ENCODE peak calls at places on chromosomes 12 and 14, in nine cellular contexts. One of them, this sample, is unnamed.

GRCh38 chr14:75986439-75986765 is 839 bp downstream of the IFT43 start:
- DNase-seq in neural crest cell: no peak
- DNase-seq in NCI-H446 treated with DMSO at 0.1 percent for 48 hours: no peak
- DNase-seq in WERI-Rb-1: no peak
- DNase-seq in NCI-H1417: no peak
- DNase-seq in NCI-H748 treated with DMSO at 0.1 percent for 48 hours: no peak
- DNase-seq in germinal center: no peak
- DNase-seq in EL: no peak
- DNase-seq in transverse colon: no peak
- DNase-seq in this sample: no peak

GRCh38 chr12:108561852-108562347 is 496 bp upstream of the ISCU start:
- DNase-seq in NCI-H446 treated with DMSO at 0.1 percent for 48 hours: no peak
- DNase-seq in EL: no peak
- DNase-seq in NCI-H748 treated with DMSO at 0.1 percent for 48 hours: peak
- DNase-seq in germinal center: no peak
- DNase-seq in transverse colon: no peak
- DNase-seq in NCI-H1417: no peak
- DNase-seq in neural crest cell: no peak
- DNase-seq in WERI-Rb-1: no peak
- DNase-seq in this sample: no peak

GRCh38 chr14:103113774-103114173 is 9.5 kb upstream of the TNFAIP2 start:
- DNase-seq in transverse colon: no peak
- DNase-seq in WERI-Rb-1: no peak
- DNase-seq in NCI-H446 treated with DMSO at 0.1 percent for 48 hours: no peak
- DNase-seq in NCI-H748 treated with DMSO at 0.1 percent for 48 hours: no peak
- DNase-seq in neural crest cell: no peak
- DNase-seq in germinal center: no peak
- DNase-seq in EL: no peak
- DNase-seq in NCI-H1417: no peak
- DNase-seq in this sample: no peak

GRCh38 chr12:132492522-132492921 is 2.6 kb downstream of the FBRSL1 start:
- DNase-seq in NCI-H1417: no peak
- DNase-seq in EL: no peak
- DNase-seq in neural crest cell: no peak
- DNase-seq in transverse colon: peak
- DNase-seq in NCI-H748 treated with DMSO at 0.1 percent for 48 hours: no peak
- DNase-seq in NCI-H446 treated with DMSO at 0.1 percent for 48 hours: no peak
- DNase-seq in WERI-Rb-1: no peak
- DNase-seq in germinal center: no peak
- DNase-seq in this sample: peak

GRCh38 chr12:30993766-30994165 is 67.2 kb downstream of the TSPAN11 start:
- DNase-seq in EL: no peak
- DNase-seq in neural crest cell: no peak
- DNase-seq in NCI-H1417: no peak
- DNase-seq in WERI-Rb-1: no peak
- DNase-seq in germinal center: no peak
- DNase-seq in transverse colon: no peak
- DNase-seq in NCI-H748 treated with DMSO at 0.1 percent for 48 hours: no peak
- DNase-seq in NCI-H446 treated with DMSO at 0.1 percent for 48 hours: no peak
- DNase-seq in this sample: no peak

GRCh38 chr12:46456356-46457334 is 84.1 kb upstream of the SLC38A2 start:
- DNase-seq in neural crest cell: no peak
- DNase-seq in germinal center: no peak
- DNase-seq in NCI-H748 treated with DMSO at 0.1 percent for 48 hours: no peak
- DNase-seq in transverse colon: no peak
- DNase-seq in EL: no peak
- DNase-seq in NCI-H446 treated with DMSO at 0.1 percent for 48 hours: no peak
- DNase-seq in NCI-H1417: no peak
- DNase-seq in WERI-Rb-1: no peak
- DNase-seq in this sample: no peak

GRCh38 chr12:50283924-50284236 is 560 bp upstream of the LIMA1 start:
- DNase-seq in NCI-H748 treated with DMSO at 0.1 percent for 48 hours: no peak
- DNase-seq in germinal center: peak
- DNase-seq in NCI-H446 treated with DMSO at 0.1 percent for 48 hours: no peak
- DNase-seq in NCI-H1417: no peak
- DNase-seq in neural crest cell: no peak
- DNase-seq in EL: peak
- DNase-seq in transverse colon: no peak
- DNase-seq in WERI-Rb-1: no peak
- DNase-seq in this sample: peak

GRCh38 chr14:92564361-92565039 is 50.9 kb downstream of the RIN3 start:
- DNase-seq in NCI-H1417: no peak
- DNase-seq in transverse colon: no peak
- DNase-seq in NCI-H446 treated with DMSO at 0.1 percent for 48 hours: no peak
- DNase-seq in NCI-H748 treated with DMSO at 0.1 percent for 48 hours: no peak
- DNase-seq in germinal center: no peak
- DNase-seq in WERI-Rb-1: peak
- DNase-seq in neural crest cell: no peak
- DNase-seq in EL: no peak
- DNase-seq in this sample: no peak

GRCh38 chr14:93759781-93760307 is 28.4 kb downstream of the PRIMA1 start:
- DNase-seq in NCI-H748 treated with DMSO at 0.1 percent for 48 hours: no peak
- DNase-seq in WERI-Rb-1: peak
- DNase-seq in transverse colon: peak
- DNase-seq in NCI-H446 treated with DMSO at 0.1 percent for 48 hours: peak
- DNase-seq in germinal center: no peak
- DNase-seq in neural crest cell: no peak
- DNase-seq in NCI-H1417: no peak
- DNase-seq in EL: no peak
- DNase-seq in this sample: no peak

GRCh38 chr12:82608706-82609105 is 78.0 kb upstream of the TMTC2 start:
- DNase-seq in germinal center: no peak
- DNase-seq in NCI-H446 treated with DMSO at 0.1 percent for 48 hours: no peak
- DNase-seq in WERI-Rb-1: no peak
- DNase-seq in NCI-H1417: no peak
- DNase-seq in EL: peak
- DNase-seq in neural crest cell: no peak
- DNase-seq in transverse colon: no peak
- DNase-seq in NCI-H748 treated with DMSO at 0.1 percent for 48 hours: no peak
- DNase-seq in this sample: no peak

GRCh38 chr14:34043627-34044372 is 92.9 kb upstream of the EGLN3 start:
- DNase-seq in NCI-H446 treated with DMSO at 0.1 percent for 48 hours: no peak
- DNase-seq in neural crest cell: no peak
- DNase-seq in NCI-H1417: no peak
- DNase-seq in germinal center: no peak
- DNase-seq in NCI-H748 treated with DMSO at 0.1 percent for 48 hours: no peak
- DNase-seq in EL: no peak
- DNase-seq in transverse colon: no peak
- DNase-seq in WERI-Rb-1: no peak
- DNase-seq in this sample: peak

GRCh38 chr12:56900583-56900982 is 33.6 kb downstream of the SDR9C7 start:
- DNase-seq in germinal center: no peak
- DNase-seq in NCI-H446 treated with DMSO at 0.1 percent for 48 hours: no peak
- DNase-seq in NCI-H748 treated with DMSO at 0.1 percent for 48 hours: no peak
- DNase-seq in transverse colon: no peak
- DNase-seq in NCI-H1417: no peak
- DNase-seq in neural crest cell: no peak
- DNase-seq in EL: peak
- DNase-seq in WERI-Rb-1: no peak
- DNase-seq in this sample: no peak

GRCh38 chr14:89198544-89199329 is 218.3 kb downstream of the FOXN3 start:
- DNase-seq in germinal center: no peak
- DNase-seq in NCI-H446 treated with DMSO at 0.1 percent for 48 hours: no peak
- DNase-seq in WERI-Rb-1: no peak
- DNase-seq in NCI-H748 treated with DMSO at 0.1 percent for 48 hours: no peak
- DNase-seq in transverse colon: no peak
- DNase-seq in neural crest cell: no peak
- DNase-seq in EL: no peak
- DNase-seq in NCI-H1417: no peak
- DNase-seq in this sample: no peak

GRCh38 chr12:3009780-3010179 is 50.6 kb downstream of the TEAD4 start:
- DNase-seq in NCI-H748 treated with DMSO at 0.1 percent for 48 hours: no peak
- DNase-seq in NCI-H446 treated with DMSO at 0.1 percent for 48 hours: no peak
- DNase-seq in EL: no peak
- DNase-seq in transverse colon: no peak
- DNase-seq in NCI-H1417: no peak
- DNase-seq in germinal center: no peak
- DNase-seq in neural crest cell: no peak
- DNase-seq in WERI-Rb-1: no peak
- DNase-seq in this sample: no peak

GRCh38 chr14:71680733-71681387 is 251.4 kb upstream of the RGS6 start:
- DNase-seq in WERI-Rb-1: no peak
- DNase-seq in transverse colon: no peak
- DNase-seq in EL: no peak
- DNase-seq in germinal center: no peak
- DNase-seq in neural crest cell: no peak
- DNase-seq in NCI-H748 treated with DMSO at 0.1 percent for 48 hours: no peak
- DNase-seq in NCI-H1417: no peak
- DNase-seq in NCI-H446 treated with DMSO at 0.1 percent for 48 hours: no peak
- DNase-seq in this sample: no peak

GRCh38 chr12:121391619-121392324 is 8.1 kb upstream of the RNF34 start:
- DNase-seq in neural crest cell: no peak
- DNase-seq in WERI-Rb-1: no peak
- DNase-seq in germinal center: no peak
- DNase-seq in NCI-H1417: no peak
- DNase-seq in NCI-H446 treated with DMSO at 0.1 percent for 48 hours: no peak
- DNase-seq in EL: peak
- DNase-seq in transverse colon: peak
- DNase-seq in NCI-H748 treated with DMSO at 0.1 percent for 48 hours: no peak
- DNase-seq in this sample: peak

GRCh38 chr14:75238728-75239455 is 39.7 kb upstream of the FOS start:
- DNase-seq in germinal center: no peak
- DNase-seq in WERI-Rb-1: no peak
- DNase-seq in NCI-H446 treated with DMSO at 0.1 percent for 48 hours: peak
- DNase-seq in NCI-H1417: no peak
- DNase-seq in transverse colon: no peak
- DNase-seq in NCI-H748 treated with DMSO at 0.1 percent for 48 hours: no peak
- DNase-seq in neural crest cell: no peak
- DNase-seq in EL: no peak
- DNase-seq in this sample: no peak

GRCh38 chr14:28676481-28676880 is 90.1 kb upstream of the FOXG1 start:
- DNase-seq in WERI-Rb-1: no peak
- DNase-seq in NCI-H748 treated with DMSO at 0.1 percent for 48 hours: no peak
- DNase-seq in NCI-H1417: no peak
- DNase-seq in transverse colon: no peak
- DNase-seq in EL: peak
- DNase-seq in neural crest cell: no peak
- DNase-seq in germinal center: no peak
- DNase-seq in NCI-H446 treated with DMSO at 0.1 percent for 48 hours: peak
- DNase-seq in this sample: no peak

GRCh38 chr14:55707365-55707804 is 127.4 kb downstream of the KTN1 start:
- DNase-seq in NCI-H1417: peak
- DNase-seq in EL: peak
- DNase-seq in NCI-H748 treated with DMSO at 0.1 percent for 48 hours: peak
- DNase-seq in WERI-Rb-1: no peak
- DNase-seq in neural crest cell: no peak
- DNase-seq in germinal center: no peak
- DNase-seq in transverse colon: no peak
- DNase-seq in NCI-H446 treated with DMSO at 0.1 percent for 48 hours: no peak
- DNase-seq in this sample: no peak

GRCh38 chr12:127280393-127281275 is 986.3 kb upstream of the TMEM132C start:
- DNase-seq in germinal center: peak
- DNase-seq in NCI-H748 treated with DMSO at 0.1 percent for 48 hours: no peak
- DNase-seq in EL: no peak
- DNase-seq in neural crest cell: peak
- DNase-seq in WERI-Rb-1: peak
- DNase-seq in NCI-H446 treated with DMSO at 0.1 percent for 48 hours: no peak
- DNase-seq in NCI-H1417: peak
- DNase-seq in transverse colon: peak
- DNase-seq in this sample: peak

GRCh38 chr14:92633274-92633616 is 115.2 kb downstream of the LGMN start:
- DNase-seq in germinal center: no peak
- DNase-seq in neural crest cell: no peak
- DNase-seq in NCI-H748 treated with DMSO at 0.1 percent for 48 hours: no peak
- DNase-seq in EL: no peak
- DNase-seq in WERI-Rb-1: no peak
- DNase-seq in NCI-H446 treated with DMSO at 0.1 percent for 48 hours: no peak
- DNase-seq in transverse colon: no peak
- DNase-seq in NCI-H1417: no peak
- DNase-seq in this sample: no peak

GRCh38 chr12:60279224-60279623 is 683.4 kb downstream of the SLC16A7 start:
- DNase-seq in germinal center: no peak
- DNase-seq in transverse colon: no peak
- DNase-seq in NCI-H446 treated with DMSO at 0.1 percent for 48 hours: no peak
- DNase-seq in EL: peak
- DNase-seq in NCI-H748 treated with DMSO at 0.1 percent for 48 hours: no peak
- DNase-seq in NCI-H1417: no peak
- DNase-seq in WERI-Rb-1: no peak
- DNase-seq in neural crest cell: no peak
- DNase-seq in this sample: no peak